ENCODE peak calls at places on chromosomes 12 and 14, in five cellular contexts. H, K, X, L and U are unnamed samples.

GRCh38 chr12:124696689-124697476 is 129.5 kb upstream of the NCOR2 start:
- DNase-seq in H (no peak), L (peak; percentile 4), X (no peak), K (no peak), U (no peak)

GRCh38 chr14:67426983-67427601 is 15.1 kb upstream of the PLEK2 start:
- DNase-seq in K (peak; percentile 86), H (peak; percentile 59), X (peak; percentile 61), L (peak; percentile 72), U (peak; percentile 30)

GRCh38 chr14:23153891-23154796 is 29.3 kb downstream of the SLC7A8 start:
- DNase-seq in K (peak; percentile 83), X (no peak), H (no peak), L (no peak), U (no peak)

GRCh38 chr14:43043851-43044250 is 1437.2 kb downstream of the LRFN5 start:
- DNase-seq in K (no peak), H (no peak), L (no peak), X (no peak), U (no peak)

GRCh38 chr12:114888458-114888857 is 204.5 kb upstream of the TBX3 start:
- DNase-seq in H (no peak), X (no peak), L (peak; percentile 10), K (peak; percentile 52), U (no peak)

GRCh38 chr12:54036620-54037359 is 3.9 kb downstream of the HOXC5 start:
- DNase-seq in L (peak; percentile 65), X (no peak), K (peak; percentile 52), H (no peak), U (no peak)

GRCh38 chr12:10213168-10214130 is 772 bp downstream of the GABARAPL1 start:
- DNase-seq in X (peak; percentile 27), L (peak; percentile 67), H (peak; percentile 56), K (peak; percentile 81), U (peak; percentile 71)

GRCh38 chr14:49636866-49637265 is 1.8 kb upstream of the DNAAF2 start:
- DNase-seq in L (no peak), H (no peak), X (no peak), K (no peak), U (no peak)

GRCh38 chr12:120994589-120995337 is 16.4 kb downstream of the HNF1A start:
- DNase-seq in H (no peak), K (no peak), X (no peak), L (no peak), U (no peak)

GRCh38 chr14:54669759-54670630 is 103.1 kb downstream of the SAMD4A start:
- DNase-seq in X (no peak), L (no peak), H (no peak), K (peak; percentile 90), U (no peak)

GRCh38 chr12:53252349-53252916 is 15.7 kb upstream of the ESPL1 start:
- DNase-seq in X (no peak), K (no peak), L (no peak), H (no peak), U (no peak)

GRCh38 chr12:3641428-3641883 is 111.5 kb downstream of the CRACR2A start:
- DNase-seq in L (no peak), H (no peak), X (no peak), K (peak; percentile 91), U (no peak)

GRCh38 chr12:81231574-81232368 is 153.9 kb downstream of the ACSS3 start:
- DNase-seq in H (no peak), L (no peak), K (no peak), X (no peak), U (no peak)

GRCh38 chr14:69956970-69957369 is 77.8 kb downstream of the SMOC1 start:
- DNase-seq in K (no peak), H (no peak), L (no peak), X (no peak), U (no peak)

GRCh38 chr14:80872645-80873044 is 68.9 kb downstream of the CEP128 start:
- DNase-seq in X (no peak), L (no peak), K (no peak), H (no peak), U (no peak)

GRCh38 chr14:101604935-101605767 is 43.9 kb downstream of the DIO3 start:
- DNase-seq in X (no peak), L (no peak), K (no peak), H (no peak), U (no peak)

GRCh38 chr12:5438671-5439200 is 6.8 kb downstream of the NTF3 start:
- DNase-seq in K (peak; percentile 21), L (no peak), H (no peak), X (no peak), U (no peak)

GRCh38 chr12:132197581-132198281 is 53.5 kb downstream of the NOC4L start:
- DNase-seq in H (no peak), K (no peak), L (no peak), X (no peak), U (no peak)

GRCh38 chr12:132840536-132840935 is 11.9 kb upstream of the GOLGA3 start:
- DNase-seq in L (no peak), H (no peak), X (no peak), K (no peak), U (no peak)

GRCh38 chr12:32290411-32290810 is 108.9 kb upstream of the FGD4 start:
- DNase-seq in X (no peak), L (no peak), H (no peak), K (peak; percentile 12), U (no peak)

GRCh38 chr14:55749201-55749812 is 169.3 kb downstream of the KTN1 start:
- DNase-seq in X (no peak), K (peak; percentile 13), H (no peak), L (peak; percentile 15), U (no peak)

GRCh38 chr12:108638141-108638823 is 4.6 kb upstream of the SELPLG start:
- DNase-seq in H (no peak), X (no peak), L (no peak), K (no peak), U (no peak)

GRCh38 chr14:39417014-39417413 is 15.2 kb downstream of the FBXO33 start:
- DNase-seq in L (no peak), X (no peak), K (no peak), H (no peak), U (no peak)

GRCh38 chr14:95614335-95614734 is 71.9 kb upstream of the TCL1B start:
- DNase-seq in X (no peak), L (no peak), H (no peak), K (no peak), U (no peak)

GRCh38 chr14:103693514-103693913 is 21.7 kb downstream of the XRCC3 start:
- DNase-seq in H (no peak), L (no peak), K (no peak), X (no peak), U (no peak)

GRCh38 chr12:103279444-103279843 is 216.3 kb downstream of the C12orf42 start:
- DNase-seq in L (no peak), K (no peak), H (no peak), X (no peak), U (no peak)

GRCh38 chr12:46701356-46701755 is 124.4 kb downstream of the SLC38A4 start:
- DNase-seq in H (no peak), L (no peak), X (no peak), K (no peak), U (no peak)

GRCh38 chr14:75025082-75025481 is 22.4 kb downstream of the EIF2B2 start:
- DNase-seq in L (no peak), X (no peak), H (no peak), K (peak; percentile 35), U (no peak)

GRCh38 chr14:101066826-101067508 is 163.4 kb upstream of the RTL1 start:
- DNase-seq in X (peak; percentile 11), K (no peak), L (no peak), H (no peak), U (no peak)

GRCh38 chr12:53098354-53098981 is 1.0 kb downstream of the IGFBP6 start:
- DNase-seq in L (no peak), X (no peak), H (no peak), K (peak; percentile 91), U (peak; percentile 53)

GRCh38 chr14:29927596-29928341 is at the start of gene PRKD1:
- DNase-seq in X (peak; percentile 32), H (no peak), L (no peak), K (peak; percentile 72), U (no peak)

GRCh38 chr14:53217283-53217994 is 64.3 kb upstream of the DDHD1 start:
- DNase-seq in X (peak; percentile 78), K (peak; percentile 80), L (peak; percentile 60), H (peak; percentile 69), U (peak; percentile 73)

GRCh38 chr12:82524020-82524419 is 162.7 kb upstream of the TMTC2 start:
- DNase-seq in L (no peak), H (no peak), K (no peak), X (no peak), U (no peak)

GRCh38 chr14:85576848-85577541 is 47.1 kb downstream of the FLRT2 start:
- DNase-seq in H (no peak), L (no peak), K (no peak), X (no peak), U (no peak)

GRCh38 chr14:66503532-66503931 is 4.4 kb upstream of the GPHN start:
- DNase-seq in H (no peak), K (no peak), L (peak; percentile 19), X (no peak), U (no peak)

GRCh38 chr14:72904840-72905561 is 11.1 kb upstream of the DPF3 start:
- DNase-seq in K (peak; percentile 83), L (peak; percentile 64), X (no peak), H (peak; percentile 25), U (no peak)

GRCh38 chr14:69671365-69672050 is 60.1 kb downstream of the SUSD6 start:
- DNase-seq in L (no peak), H (no peak), X (no peak), K (no peak), U (no peak)

GRCh38 chr14:73059326-73059725 is 992 bp downstream of the RBM25 start:
- DNase-seq in H (no peak), X (no peak), L (peak; percentile 8), K (peak; percentile 28), U (no peak)